ENCODE peak calls at places on chromosome 20, in eight cellular contexts. H is GM12892; B is foreskin keratinocyte; U is RWPE1; P is stimulated activated CD4-positive, alpha-beta T cell treated with anti-CD3 and anti-CD28 coated beads, Interleukin-15, amount 100 ng/mL, for 1 hour; Q is head of caudate nucleus; M is stimulated activated CD8-positive, alpha-beta memory T cell treated with anti-CD3 and anti-CD28 coated beads, Interleukin-15, amount 100 ng/mL, for 1 hour; X is activated CD4-positive, alpha-beta T cell treated with anti-CD3 and anti-CD28 coated beads for 36 hours. Z is an unnamed sample.

GRCh38 chr20:53187402-53187801 is 215.2 kb downstream of the TSHZ2 start:
- DNase-seq in X (no peak), H (no peak), P (no peak), M (no peak), Q (no peak), B (no peak), U (no peak), Z (no peak)

GRCh38 chr20:43726811-43727338 is at the start of gene GTSF1L:
- DNase-seq in M (no peak), P (no peak), B (no peak), U (no peak), X (no peak), Q (no peak), H (no peak), Z (no peak)

GRCh38 chr20:46330072-46330763 is 21.9 kb upstream of the CDH22 start:
- DNase-seq in Q (no peak), P (no peak), B (no peak), H (no peak), M (no peak), U (no peak), X (no peak), Z (no peak)

GRCh38 chr20:7302256-7302655 is 534.8 kb downstream of the BMP2 start:
- DNase-seq in U (peak), M (no peak), P (no peak), X (no peak), B (peak), Q (no peak), H (no peak), Z (no peak)

GRCh38 chr20:33568378-33569289 is 78.7 kb downstream of the CBFA2T2 start:
- DNase-seq in U (no peak), P (no peak), B (no peak), Q (peak), X (peak), H (no peak), M (no peak), Z (no peak)

GRCh38 chr20:23362392-23363256 is 642 bp downstream of the GZF1 start:
- DNase-seq in M (no peak), B (no peak), U (no peak), P (no peak), Q (no peak), X (peak), H (peak), Z (no peak)

GRCh38 chr20:31721408-31722332 is 998 bp downstream of the BCL2L1 start:
- DNase-seq in B (no peak), M (no peak), U (no peak), Q (peak), P (no peak), H (no peak), X (peak), Z (no peak)

GRCh38 chr20:32681175-32682084 is 7.7 kb upstream of the C20orf203 start:
- DNase-seq in P (no peak), X (peak), M (no peak), U (peak), Q (no peak), H (no peak), B (peak), Z (no peak)

GRCh38 chr20:39661833-39662232 is 699.7 kb downstream of the DHX35 start:
- DNase-seq in X (no peak), H (no peak), B (no peak), P (no peak), M (no peak), Q (no peak), U (no peak), Z (no peak)

GRCh38 chr20:59776626-59777320 is 156.7 kb downstream of the SYCP2 start:
- DNase-seq in U (no peak), Q (no peak), M (no peak), P (no peak), X (no peak), H (no peak), B (no peak), Z (no peak)

GRCh38 chr20:2752631-2753455 is 47.6 kb downstream of the CPXM1 start:
- DNase-seq in H (no peak), B (no peak), X (peak), M (no peak), Q (no peak), P (peak), U (peak), Z (no peak)

GRCh38 chr20:25277941-25278521 is 30.1 kb downstream of the PYGB start:
- DNase-seq in H (no peak), Q (no peak), U (no peak), B (no peak), X (peak), P (no peak), M (no peak), Z (no peak)

GRCh38 chr20:52974155-52974554 is 2.0 kb downstream of the TSHZ2 start:
- DNase-seq in Q (no peak), X (peak), U (no peak), H (no peak), P (no peak), B (no peak), M (no peak), Z (no peak)

GRCh38 chr20:57250607-57251343 is 15.7 kb downstream of the BMP7 start:
- DNase-seq in P (no peak), B (no peak), M (no peak), Q (no peak), H (no peak), U (no peak), X (peak), Z (no peak)

GRCh38 chr20:50469796-50470195 is 40.4 kb upstream of the PTPN1 start:
- DNase-seq in P (no peak), H (no peak), B (no peak), Q (no peak), M (no peak), U (no peak), X (no peak), Z (no peak)

GRCh38 chr20:23193985-23194384 is 107.9 kb upstream of the CD93 start:
- DNase-seq in U (no peak), B (peak), X (no peak), P (no peak), Q (no peak), M (no peak), H (no peak), Z (no peak)

GRCh38 chr20:38979842-38980241 is 17.7 kb downstream of the DHX35 start:
- DNase-seq in M (no peak), H (no peak), P (no peak), U (no peak), Q (no peak), X (no peak), B (no peak), Z (no peak)

GRCh38 chr20:35954907-35955251 is 577 bp upstream of the SCAND1 start:
- DNase-seq in P (no peak), B (no peak), M (no peak), U (peak), X (no peak), H (no peak), Q (no peak), Z (no peak)

Z was measured in BJ.